ENCODE peak calls at places on chromosomes 13 and 19, in seven cellular contexts. One of them, this sample, is unnamed.
A peak's percentile ranks its signal among the peaks of the same experiment; 100 is the strongest.

GRCh38 chr19:1624458-1624857 is 19.2 kb upstream of the UQCR11 start:
- DNase-seq in T-helper 1 cell: no peak
- DNase-seq in NCI-H1105: no peak
- DNase-seq in omental fat pad: no peak
- DNase-seq in tibial artery: no peak
- DNase-seq in GM04503: no peak
- DNase-seq in heart right ventricle: peak; percentile 48
- DNase-seq in this sample: peak; percentile 57

GRCh38 chr19:41226053-41226873 is 7.2 kb downstream of the AXL start:
- DNase-seq in heart right ventricle: peak; percentile 61
- DNase-seq in GM04503: no peak
- DNase-seq in tibial artery: peak; percentile 92
- DNase-seq in omental fat pad: no peak
- DNase-seq in NCI-H1105: no peak
- DNase-seq in T-helper 1 cell: no peak
- DNase-seq in this sample: peak; percentile 71

GRCh38 chr13:41825691-41826090 is 135.2 kb downstream of the VWA8 start:
- DNase-seq in GM04503: no peak
- DNase-seq in heart right ventricle: no peak
- DNase-seq in T-helper 1 cell: no peak
- DNase-seq in NCI-H1105: no peak
- DNase-seq in tibial artery: no peak
- DNase-seq in omental fat pad: no peak
- DNase-seq in this sample: no peak

GRCh38 chr13:104943331-104943730 is 1592.1 kb downstream of the EFNB2 start:
- DNase-seq in omental fat pad: no peak
- DNase-seq in heart right ventricle: no peak
- DNase-seq in T-helper 1 cell: no peak
- DNase-seq in tibial artery: no peak
- DNase-seq in GM04503: no peak
- DNase-seq in NCI-H1105: no peak
- DNase-seq in this sample: no peak

GRCh38 chr19:58095328-58095727 is 2.7 kb downstream of the ZSCAN18 start:
- DNase-seq in NCI-H1105: no peak
- DNase-seq in T-helper 1 cell: no peak
- DNase-seq in GM04503: no peak
- DNase-seq in tibial artery: no peak
- DNase-seq in omental fat pad: no peak
- DNase-seq in heart right ventricle: no peak
- DNase-seq in this sample: no peak

GRCh38 chr19:13797870-13798269 is 2.6 kb downstream of the ZSWIM4 start:
- DNase-seq in tibial artery: no peak
- DNase-seq in GM04503: no peak
- DNase-seq in T-helper 1 cell: no peak
- DNase-seq in heart right ventricle: no peak
- DNase-seq in NCI-H1105: no peak
- DNase-seq in omental fat pad: no peak
- DNase-seq in this sample: no peak

GRCh38 chr13:33260168-33261098 is 25.1 kb downstream of the STARD13 start:
- DNase-seq in omental fat pad: no peak
- DNase-seq in tibial artery: no peak
- DNase-seq in GM04503: no peak
- DNase-seq in NCI-H1105: peak; percentile 16
- DNase-seq in heart right ventricle: no peak
- DNase-seq in T-helper 1 cell: no peak
- DNase-seq in this sample: no peak

GRCh38 chr13:101026736-101027398 is 352.3 kb upstream of the TMTC4 start:
- DNase-seq in T-helper 1 cell: no peak
- DNase-seq in NCI-H1105: no peak
- DNase-seq in tibial artery: no peak
- DNase-seq in GM04503: no peak
- DNase-seq in heart right ventricle: no peak
- DNase-seq in omental fat pad: no peak
- DNase-seq in this sample: no peak

GRCh38 chr13:50457430-50458393 is 385.8 kb downstream of the DLEU7 start:
- DNase-seq in NCI-H1105: no peak
- DNase-seq in heart right ventricle: no peak
- DNase-seq in GM04503: no peak
- DNase-seq in tibial artery: no peak
- DNase-seq in omental fat pad: no peak
- DNase-seq in T-helper 1 cell: no peak
- DNase-seq in this sample: no peak

GRCh38 chr19:18764591-18765051 is 26.5 kb downstream of the COMP start:
- DNase-seq in GM04503: no peak
- DNase-seq in T-helper 1 cell: no peak
- DNase-seq in heart right ventricle: no peak
- DNase-seq in omental fat pad: no peak
- DNase-seq in NCI-H1105: no peak
- DNase-seq in tibial artery: no peak
- DNase-seq in this sample: no peak

GRCh38 chr19:5313307-5313706 is 27.3 kb downstream of the PTPRS start:
- DNase-seq in heart right ventricle: no peak
- DNase-seq in GM04503: no peak
- DNase-seq in omental fat pad: no peak
- DNase-seq in tibial artery: no peak
- DNase-seq in NCI-H1105: peak; percentile 57
- DNase-seq in T-helper 1 cell: no peak
- DNase-seq in this sample: no peak

GRCh38 chr13:113861433-113862030 is 2.3 kb downstream of the GAS6 start:
- DNase-seq in omental fat pad: no peak
- DNase-seq in tibial artery: peak; percentile 57
- DNase-seq in T-helper 1 cell: no peak
- DNase-seq in NCI-H1105: no peak
- DNase-seq in GM04503: no peak
- DNase-seq in heart right ventricle: no peak
- DNase-seq in this sample: no peak

GRCh38 chr13:46552888-46553520 is at the start of gene LRCH1:
- DNase-seq in GM04503: no peak
- DNase-seq in omental fat pad: peak; percentile 48
- DNase-seq in NCI-H1105: peak; percentile 48
- DNase-seq in heart right ventricle: peak; percentile 93
- DNase-seq in T-helper 1 cell: peak; percentile 83
- DNase-seq in tibial artery: peak; percentile 94
- DNase-seq in this sample: peak; percentile 95

GRCh38 chr13:91609353-91609752 is 210.9 kb downstream of the GPC5 start:
- DNase-seq in GM04503: no peak
- DNase-seq in omental fat pad: no peak
- DNase-seq in tibial artery: no peak
- DNase-seq in T-helper 1 cell: no peak
- DNase-seq in NCI-H1105: no peak
- DNase-seq in heart right ventricle: no peak
- DNase-seq in this sample: no peak

GRCh38 chr13:21675095-21676007 is 4.5 kb downstream of the FGF9 start:
- DNase-seq in T-helper 1 cell: peak; percentile 28
- DNase-seq in tibial artery: no peak
- DNase-seq in heart right ventricle: peak; percentile 43
- DNase-seq in GM04503: no peak
- DNase-seq in NCI-H1105: peak; percentile 74
- DNase-seq in omental fat pad: no peak
- DNase-seq in this sample: peak; percentile 72